ENCODE peak calls at places on chromosomes 4 and X, in four cellular contexts. G, U, C and K are unnamed samples.
A peak's percentile ranks its signal among the peaks of the same experiment; 100 is the strongest.

GRCh38 chr4:151798678-151799416 is 38.0 kb upstream of the GATB start:
- DNase-seq in G (no peak), U (no peak), C (no peak), K (peak; percentile 24)

GRCh38 chr4:52408037-52408436 is 251.1 kb downstream of the USP46 start:
- DNase-seq in G (no peak), U (no peak), C (no peak), K (no peak)

GRCh38 chr4:743463-744211 is 38.0 kb downstream of the PCGF3 start:
- DNase-seq in G (no peak), U (no peak), C (no peak), K (no peak)

GRCh38 chrX:9662148-9662547 is 103.5 kb downstream of the GPR143 start:
- DNase-seq in G (no peak), U (peak; percentile 87), C (peak; percentile 40), K (peak; percentile 79)

GRCh38 chrX:150357790-150358189 is 5.3 kb upstream of the MAMLD1 start:
- DNase-seq in G (no peak), U (no peak), C (no peak), K (no peak)

GRCh38 chr4:11424000-11424399 is 4.7 kb downstream of the HS3ST1 start:
- DNase-seq in G (peak; percentile 60), U (peak; percentile 6), C (peak; percentile 36), K (peak; percentile 25)

GRCh38 chr4:28014469-28014868 is 1153.8 kb downstream of the STIM2 start:
- DNase-seq in G (no peak), U (no peak), C (no peak), K (no peak)

GRCh38 chr4:151035321-151035720 is 20.2 kb upstream of the LRBA start:
- DNase-seq in G (no peak), U (peak; percentile 77), C (no peak), K (no peak)

GRCh38 chr4:177687117-177687516 is 244.9 kb upstream of the AGA start:
- DNase-seq in G (no peak), U (no peak), C (no peak), K (no peak)

GRCh38 chrX:150880808-150881165 is 17.7 kb downstream of the CD99L2 start:
- DNase-seq in G (no peak), U (no peak), C (no peak), K (no peak)

GRCh38 chr4:150211821-150212445 is 133.7 kb downstream of the DCLK2 start:
- DNase-seq in G (no peak), U (no peak), C (no peak), K (no peak)

GRCh38 chr4:681736-682451 is 7.1 kb downstream of the SLC49A3 start:
- DNase-seq in G (peak; percentile 63), U (peak; percentile 55), C (no peak), K (no peak)

GRCh38 chr4:74768857-74769525 is 25.3 kb downstream of the BTC start:
- DNase-seq in G (no peak), U (peak; percentile 89), C (peak; percentile 33), K (peak; percentile 73)

GRCh38 chrX:76918033-76918432 is 490.5 kb downstream of the MAGEE1 start:
- DNase-seq in G (no peak), U (no peak), C (no peak), K (no peak)

GRCh38 chrX:1442724-1443367 is 9.9 kb downstream of the ASMTL start:
- DNase-seq in G (no peak), U (no peak), C (no peak), K (no peak)

GRCh38 chrX:65522739-65523372 is 11.7 kb downstream of the LAS1L start:
- DNase-seq in G (no peak), U (peak; percentile 41), C (peak; percentile 55), K (peak; percentile 32)

GRCh38 chrX:19879742-19880378 is 7.5 kb downstream of the SH3KBP1 start:
- DNase-seq in G (no peak), U (no peak), C (no peak), K (no peak)

GRCh38 chr4:163165217-163166017 is 1.3 kb downstream of the NAF1 start:
- DNase-seq in G (no peak), U (no peak), C (no peak), K (peak; percentile 35)

GRCh38 chr4:121272526-121272925 is 108.3 kb downstream of the QRFPR start:
- DNase-seq in G (no peak), U (peak; percentile 73), C (peak; percentile 56), K (peak; percentile 85)

GRCh38 chrX:119684916-119685224 is 8.1 kb downstream of the SEPTIN6 start:
- DNase-seq in G (no peak), U (no peak), C (no peak), K (no peak)

GRCh38 chr4:124262211-124263179 is 450.0 kb downstream of the ANKRD50 start:
- DNase-seq in G (peak; percentile 50), U (peak; percentile 87), C (peak; percentile 81), K (peak; percentile 78)

GRCh38 chr4:175930471-175930870 is 118.4 kb upstream of the GPM6A start:
- DNase-seq in G (no peak), U (no peak), C (no peak), K (peak; percentile 30)

GRCh38 chr4:42736538-42736937 is 79.6 kb upstream of the ATP8A1 start:
- DNase-seq in G (no peak), U (no peak), C (no peak), K (no peak)

GRCh38 chr4:99918656-99919055 is 24.4 kb upstream of the LAMTOR3 start:
- DNase-seq in G (no peak), U (no peak), C (no peak), K (no peak)

GRCh38 chr4:99915449-99915848 is 21.2 kb upstream of the LAMTOR3 start:
- DNase-seq in G (no peak), U (no peak), C (no peak), K (no peak)

GRCh38 chr4:99921174-99921573 is 25.2 kb downstream of the DNAJB14 start:
- DNase-seq in G (no peak), U (no peak), C (no peak), K (no peak)

DNA sequence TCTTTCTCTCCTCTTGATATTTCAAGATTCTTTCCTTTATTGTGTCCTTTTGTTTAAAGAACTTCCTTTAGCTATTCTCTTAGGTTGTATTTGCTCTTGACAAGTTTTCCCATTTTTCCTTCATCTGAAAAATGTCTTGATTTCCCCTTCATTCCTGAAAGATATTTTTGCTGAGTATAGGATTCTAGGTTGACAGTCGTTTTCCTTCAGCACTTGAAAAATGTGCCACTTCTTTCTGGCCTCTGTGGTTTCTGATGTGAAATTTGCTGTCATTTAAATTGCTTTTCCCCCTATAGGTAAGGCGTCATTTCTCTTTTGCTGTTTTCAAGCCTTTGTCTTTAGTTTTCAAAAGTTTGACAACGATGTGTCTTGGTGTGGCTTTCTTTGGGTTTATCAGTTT is 23.3 kb upstream of the LAMTOR3 start:
- DNase-seq in G (no peak), U (no peak), C (no peak), K (no peak)
- TF ChIP-seq CTCF in G (no peak), U (no peak), C (no peak), K (no peak)

DNA sequence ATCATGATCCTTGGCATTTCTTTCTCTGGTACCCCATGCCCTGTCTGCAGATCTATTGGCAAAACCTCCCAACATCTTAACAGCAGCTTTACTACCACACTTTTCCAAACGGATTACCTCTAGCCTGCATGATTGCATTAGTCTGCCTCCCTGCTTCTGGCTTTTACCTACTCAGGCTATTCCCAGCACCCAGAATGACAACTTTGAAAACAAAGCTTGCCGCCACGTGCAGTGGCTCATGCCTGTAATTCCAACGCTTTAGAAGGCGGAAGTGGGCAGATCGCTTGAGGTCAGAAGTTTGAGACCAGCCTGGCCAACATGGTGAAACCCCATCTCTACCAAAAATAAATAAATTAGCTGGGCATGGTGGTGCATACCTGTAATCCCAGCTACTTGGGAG is 60.2 kb downstream of the UBE2K start:
- DNase-seq in G (no peak), U (no peak), C (no peak), K (no peak)
- H3K36me3 ChIP-seq in G (no peaks in the 10 kb centered on the region), U (peaks cover 23% of the 10 kb centered on the region), C (peaks cover 26% of the 10 kb centered on the region), K (peaks cover 4% of the 10 kb centered on the region)

GRCh38 chr4:180058731-180059215 is 2184.4 kb upstream of the TENM3 start:
- DNase-seq in G (no peak), U (peak; percentile 3), C (no peak), K (peak; percentile 68)

GRCh38 chr4:180060159-180060889 is 2182.9 kb upstream of the TENM3 start:
- DNase-seq in G (no peak), U (peak; percentile 9), C (no peak), K (peak; percentile 70)

GRCh38 chr4:180059216-180059881 is 2183.9 kb upstream of the TENM3 start:
- DNase-seq in G (no peak), U (no peak), C (no peak), K (peak; percentile 8)

GRCh38 chr4:180057891-180058643 is 2185.1 kb upstream of the TENM3 start:
- DNase-seq in G (no peak), U (no peak), C (no peak), K (peak; percentile 29)

DNA sequence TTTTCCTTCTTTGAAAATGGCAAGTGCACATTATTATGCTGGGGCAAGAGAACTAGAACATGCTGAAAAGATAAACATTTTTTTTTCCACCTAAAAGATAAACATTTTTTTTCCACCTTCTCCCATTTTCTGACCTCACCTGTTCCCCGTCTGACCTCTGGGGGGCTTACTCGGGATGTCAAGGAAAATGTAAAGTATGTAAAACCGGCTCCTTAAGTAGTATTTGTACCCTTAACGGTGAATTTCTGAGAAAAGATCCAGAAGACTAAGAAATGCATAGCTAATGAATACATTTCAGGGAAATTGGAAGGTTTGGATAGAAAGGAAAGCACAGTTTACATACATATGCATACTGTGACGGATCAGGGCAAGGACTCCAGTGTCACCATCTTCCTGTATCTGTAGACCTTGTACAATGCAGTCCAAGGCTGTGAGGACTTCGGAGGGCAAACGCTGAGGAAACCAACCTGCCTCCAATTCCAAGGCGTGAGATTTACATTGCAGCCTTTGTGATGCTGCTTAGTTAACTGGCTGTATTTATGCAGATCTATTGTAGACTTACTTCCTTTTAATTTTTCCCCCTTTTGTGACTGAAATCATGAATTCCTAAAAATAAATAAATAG is 2185.9 kb upstream of the TENM3 start:
- DNase-seq in G (no peak), U (no peak), C (no peak), K (peak; percentile 15)
- TF ChIP-seq CTCF in G (no peak), U (no peak), C (peak; percentile 22), K (no peak)

GRCh38 chrX:153963546-153963945 is 8.1 kb downstream of the HCFC1 start:
- DNase-seq in G (no peak), U (no peak), C (no peak), K (no peak)
- H3K36me3 ChIP-seq in G (no peaks in the 10 kb centered on the region), U (peaks cover 31% of the 10 kb centered on the region), C (peaks cover 46% of the 10 kb centered on the region), K (peaks cover 20% of the 10 kb centered on the region)

GRCh38 chrX:16699389-16699788 is 13.1 kb downstream of the CTPS2 start:
- DNase-seq in G (no peak), U (no peak), C (no peak), K (no peak)

GRCh38 chrX:16696956-16697355 is 15.5 kb downstream of the CTPS2 start:
- DNase-seq in G (no peak), U (no peak), C (no peak), K (no peak)

GRCh38 chrX:16695079-16695676 is 17.3 kb downstream of the CTPS2 start:
- DNase-seq in G (no peak), U (peak; percentile 75), C (peak; percentile 70), K (peak; percentile 59)

GRCh38 chrX:16702700-16703599 is 9.5 kb downstream of the CTPS2 start:
- DNase-seq in G (no peak), U (no peak), C (no peak), K (no peak)

GRCh38 chrX:16700734-16701133 is 11.7 kb downstream of the CTPS2 start:
- DNase-seq in G (no peak), U (no peak), C (no peak), K (no peak)
- TF ChIP-seq CTCF in G (no peak), U (no peak), C (no peak), K (no peak)

DNA sequence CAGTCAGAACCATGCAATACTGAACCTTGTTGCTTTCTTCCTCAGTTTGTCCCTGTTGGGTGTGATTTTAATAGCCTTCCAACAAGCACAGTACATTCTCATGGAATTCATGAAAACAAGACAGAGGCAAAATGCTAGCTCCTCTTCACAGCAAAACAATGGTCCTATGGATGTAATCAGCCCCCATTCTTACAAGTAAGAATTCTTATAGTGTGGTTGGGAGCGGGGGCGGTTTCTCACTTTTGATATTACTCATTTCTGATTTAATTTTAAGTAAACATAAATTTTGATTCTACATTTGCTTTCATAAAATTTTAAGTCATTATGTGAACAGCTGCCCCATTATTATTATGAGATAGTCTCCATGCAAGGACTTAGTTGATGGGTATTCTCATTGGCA is 80.8 kb upstream of the TLR2 start:
- DNase-seq in G (no peak), U (no peak), C (no peak), K (no peak)
- H3K36me3 ChIP-seq in G (no peaks in the 10 kb centered on the region), U (peaks cover 5% of the 10 kb centered on the region), C (peaks cover 21% of the 10 kb centered on the region), K (peaks cover 2% of the 10 kb centered on the region)